ENCODE peak calls at places on chromosomes 4 and X, in eight cellular contexts. Q is mucosa of descending colon, M is stomach, U is A549, K is transverse colon, N is astrocyte of the spinal cord, P is tibial nerve, X is AG04449. Y is an unnamed sample.

GRCh38 chr4:81472249-81473085 is 760 bp upstream of the RASGEF1B start:
- DNase-seq in Q (peak; percentile 64), M (peak; percentile 35), U (peak; percentile 14), K (peak; percentile 57), N (peak; percentile 44), P (no peak), X (no peak), Y (no peak)

GRCh38 chrX:15947648-15948317 is 93.2 kb upstream of the AP1S2 start:
- DNase-seq in Q (no peak), M (no peak), U (no peak), K (no peak), N (peak; percentile 57), P (no peak), X (no peak), Y (peak; percentile 14)

GRCh38 chr4:526189-526909 is 27.3 kb downstream of the PIGG start:
- DNase-seq in Q (no peak), M (no peak), U (no peak), K (no peak), N (no peak), P (no peak), X (no peak), Y (no peak)

GRCh38 chrX:46549914-46550313 is 4.7 kb upstream of the ZNF674 start:
- DNase-seq in Q (no peak), M (no peak), U (no peak), K (no peak), N (no peak), P (no peak), X (no peak), Y (no peak)

GRCh38 chrX:141469469-141469868 is 115.1 kb downstream of the SPANXA1 start:
- DNase-seq in Q (no peak), M (no peak), U (peak; percentile 2), K (no peak), N (no peak), P (no peak), X (no peak), Y (no peak)

GRCh38 chr4:19580090-19580489 is 671.6 kb upstream of the SLIT2 start:
- DNase-seq in Q (no peak), M (no peak), U (no peak), K (no peak), N (no peak), P (no peak), X (no peak), Y (no peak)

GRCh38 chrX:12949205-12949926 is 25.5 kb upstream of the TMSB4X start:
- DNase-seq in Q (no peak), M (no peak), U (no peak), K (no peak), N (no peak), P (no peak), X (peak; percentile 71), Y (peak; percentile 51)

GRCh38 chr4:174697896-174698295 is 131.2 kb downstream of the GLRA3 start:
- DNase-seq in Q (no peak), M (no peak), U (no peak), K (no peak), N (no peak), P (no peak), X (no peak), Y (no peak)

GRCh38 chr4:154984616-154985015 is 203.5 kb downstream of the RBM46 start:
- DNase-seq in Q (no peak), M (no peak), U (no peak), K (no peak), N (no peak), P (no peak), X (no peak), Y (no peak)

GRCh38 chr4:151658959-151659593 is 101.7 kb downstream of the GATB start:
- DNase-seq in Q (no peak), M (no peak), U (no peak), K (no peak), N (peak; percentile 60), P (no peak), X (no peak), Y (peak; percentile 29)

GRCh38 chr4:115866364-115866896 is 753.0 kb upstream of the NDST4 start:
- DNase-seq in Q (no peak), M (no peak), U (no peak), K (no peak), N (no peak), P (no peak), X (no peak), Y (no peak)

DNA sequence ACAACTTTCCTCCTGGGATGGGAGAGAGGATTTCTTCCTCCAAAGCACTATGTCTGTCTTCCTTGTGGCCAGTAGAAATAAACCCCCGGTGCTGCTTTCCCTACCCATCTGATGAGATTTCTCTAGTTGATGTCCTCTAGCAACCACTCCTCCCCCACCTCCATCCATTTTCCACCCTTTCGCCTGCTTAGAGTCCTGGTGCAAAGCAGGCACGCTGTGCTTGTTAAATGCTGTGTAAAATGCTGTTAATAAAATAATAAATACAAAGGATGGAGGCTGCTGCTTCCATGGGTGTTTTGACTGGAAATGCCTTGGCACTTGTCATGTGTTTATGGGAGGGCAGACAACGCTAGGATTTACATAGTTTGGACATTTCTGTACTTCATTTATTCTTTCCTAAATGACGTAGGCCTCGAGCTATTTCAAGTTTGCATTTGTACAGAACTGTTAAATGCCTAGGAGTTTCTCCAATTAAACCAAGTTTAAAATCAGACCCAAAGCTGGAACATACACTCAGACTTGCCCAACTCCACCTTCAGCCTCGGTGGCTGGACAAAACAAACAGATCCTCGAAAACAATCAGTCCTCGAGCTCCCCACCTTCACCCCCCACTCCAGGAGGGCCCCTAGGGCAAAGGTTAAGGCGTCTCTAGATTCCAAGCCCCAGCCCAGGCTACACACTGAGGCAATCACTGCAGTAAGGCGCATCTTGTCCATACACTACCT is 10.0 kb downstream of the BCOR start:
- DNase-seq in Q (no peak), M (no peak), U (no peak), K (no peak), N (no peak), P (no peak), X (no peak), Y (no peak)
- H3K4me3 ChIP-seq in Q (no peak overlapping the region), M (no peak overlapping the region), U (no peak overlapping the region), K (no peak overlapping the region), N (no peak overlapping the region), P (no peak overlapping the region), X (no peak overlapping the region), Y (no peak overlapping the region)

GRCh38 chrX:145002776-145003175 is 244.5 kb upstream of the SPANXN1 start:
- DNase-seq in Q (no peak), M (no peak), U (no peak), K (no peak), N (peak; percentile 46), P (no peak), X (no peak), Y (no peak)
- TF ChIP-seq CTCF in Q (no peak), M (no peak), U (no peak), K (no peak), N (no peak), P (no peak), X (no peak), Y (no peak)

DNA sequence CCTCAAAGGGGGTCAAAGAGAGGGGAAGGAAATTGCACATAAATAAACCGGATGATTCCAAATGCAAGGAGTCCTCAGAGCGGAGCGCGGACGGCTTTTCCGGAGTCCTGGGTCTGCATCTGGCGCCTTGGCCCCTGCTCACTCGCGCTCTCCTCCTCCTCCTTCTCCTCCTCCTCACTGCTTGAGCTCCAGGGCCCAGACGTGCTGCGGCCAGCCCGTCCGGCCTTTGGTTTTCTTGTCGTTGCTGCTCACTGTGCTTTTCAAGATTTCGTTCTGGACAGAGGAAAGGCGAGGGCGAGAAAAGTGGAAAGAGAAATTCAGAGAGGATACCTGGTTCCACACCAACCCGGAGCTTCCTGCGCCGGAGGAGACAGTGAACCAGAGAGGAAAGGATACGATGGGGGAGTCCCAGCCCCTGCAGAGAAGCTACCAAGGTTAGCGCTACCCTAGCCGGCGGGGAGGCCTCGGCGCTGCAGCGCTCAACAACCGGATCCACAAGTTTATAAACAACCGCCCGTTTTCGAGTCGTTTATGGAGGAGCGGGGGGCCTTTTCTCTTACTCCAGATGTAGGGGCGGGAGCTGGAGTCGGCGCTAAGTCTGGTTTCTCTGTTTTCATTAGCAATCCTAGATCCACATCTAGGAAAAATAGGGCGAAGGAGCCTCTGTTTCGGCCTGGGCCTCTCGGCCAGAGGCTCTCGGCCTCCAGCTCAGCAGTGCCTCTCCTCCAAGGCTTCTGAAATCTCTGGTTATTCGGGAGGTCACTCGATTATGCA is 2.7 kb downstream of the HAND2 start:
- DNase-seq in Q (no peak), M (no peak), U (no peak), K (no peak), N (no peak), P (no peak), X (no peak), Y (no peak)
- H3K4me3 ChIP-seq in Q (no peak overlapping the region), M (peak overlapping the region; percentile 64), U (no peak overlapping the region), K (peak overlapping the region; percentile 40), N (no peak overlapping the region), P (no peak overlapping the region), X (peak overlapping the region; percentile 65), Y (no peak overlapping the region)

GRCh38 chr4:124325676-124326075 is 386.9 kb downstream of the ANKRD50 start:
- DNase-seq in Q (no peak), M (no peak), U (no peak), K (no peak), N (no peak), P (no peak), X (no peak), Y (no peak)

GRCh38 chr4:124322234-124322831 is 390.2 kb downstream of the ANKRD50 start:
- DNase-seq in Q (no peak), M (no peak), U (peak; percentile 3), K (no peak), N (peak; percentile 66), P (no peak), X (no peak), Y (no peak)

GRCh38 chr4:124318292-124318691 is 394.2 kb downstream of the ANKRD50 start:
- DNase-seq in Q (no peak), M (no peak), U (no peak), K (no peak), N (no peak), P (no peak), X (no peak), Y (no peak)

GRCh38 chr4:124321370-124321769 is 391.2 kb downstream of the ANKRD50 start:
- DNase-seq in Q (no peak), M (no peak), U (no peak), K (no peak), N (peak; percentile 17), P (no peak), X (no peak), Y (no peak)
- TF ChIP-seq CTCF in Q (no peak), M (no peak), U (no peak), K (no peak), N (peak; percentile 30), P (no peak), X (no peak), Y (peak; percentile 9)

GRCh38 chrX:153689654-153690465 is 2.1 kb downstream of the SLC6A8 start:
- DNase-seq in Q (peak; percentile 45), M (no peak), U (no peak), K (no peak), N (no peak), P (no peak), X (no peak), Y (no peak)
- H3K4me3 ChIP-seq in Q (no peak overlapping the region), M (peak overlapping the region; percentile 50), U (no peak overlapping the region), K (peak overlapping the region; percentile 46), N (peak overlapping the region; percentile 12), P (peak overlapping the region; percentile 23), X (peak overlapping the region; percentile 58), Y (peak overlapping the region; percentile 2)

DNA sequence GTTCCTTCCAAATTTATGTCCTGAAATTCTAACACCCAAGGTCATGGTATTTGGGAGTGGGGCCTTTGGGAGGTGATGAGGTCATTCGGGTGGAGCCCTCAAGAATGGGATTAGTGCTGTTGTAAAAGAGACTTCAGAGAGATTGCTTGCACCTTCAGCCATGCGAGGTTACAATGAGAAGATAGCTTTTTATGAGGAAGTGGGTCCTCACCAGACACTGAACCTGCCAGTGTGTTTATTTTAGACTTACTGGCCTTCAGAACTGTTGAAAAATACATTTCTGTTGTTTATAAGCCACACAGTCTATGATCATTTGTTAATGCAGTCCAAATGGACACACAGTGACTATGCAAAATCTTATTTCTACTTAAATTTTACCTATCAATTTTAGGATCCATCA is 161.0 kb upstream of the GPRIN3 start:
- DNase-seq in Q (no peak), M (no peak), U (no peak), K (no peak), N (no peak), P (no peak), X (no peak), Y (no peak)
- TF ChIP-seq CTCF in Q (no peak), M (no peak), U (no peak), K (no peak), N (no peak), P (no peak), X (no peak), Y (no peak)

Y was measured in AG09309.